ENCODE peak calls at places on chromosomes 1 and 21, in five cellular contexts. One of them, this sample, is unnamed. For H3K9me3, the result is how much of the 10 kb centered on the place peaks cover.

GRCh38 chr1:84442256-84442655 is 36.8 kb upstream of the RPF1 start:
- DNase-seq in OCI-LY7: peak
- DNase-seq in NT2/D1: no peak
- DNase-seq in psoas muscle: no peak
- DNase-seq in cardiac muscle cell: peak
- DNase-seq in this sample: no peak

GRCh38 chr1:31786366-31787060 is 22.4 kb upstream of the ADGRB2 start:
- DNase-seq in OCI-LY7: no peak
- DNase-seq in NT2/D1: no peak
- DNase-seq in psoas muscle: peak
- DNase-seq in cardiac muscle cell: no peak
- DNase-seq in this sample: no peak

GRCh38 chr1:95730986-95731385 is 497.0 kb downstream of the RWDD3 start:
- DNase-seq in OCI-LY7: no peak
- DNase-seq in NT2/D1: no peak
- DNase-seq in psoas muscle: no peak
- DNase-seq in cardiac muscle cell: no peak
- DNase-seq in this sample: no peak

GRCh38 chr1:77382361-77382760 is 100.5 kb downstream of the AK5 start:
- DNase-seq in OCI-LY7: no peak
- DNase-seq in NT2/D1: no peak
- DNase-seq in psoas muscle: no peak
- DNase-seq in cardiac muscle cell: no peak
- DNase-seq in this sample: no peak

GRCh38 chr1:182633657-182634281 is 29.6 kb upstream of the RGS16 start:
- DNase-seq in OCI-LY7: peak
- DNase-seq in NT2/D1: no peak
- DNase-seq in psoas muscle: no peak
- DNase-seq in cardiac muscle cell: no peak
- DNase-seq in this sample: no peak

GRCh38 chr1:207045466-207045865 is 5.5 kb downstream of the YOD1 start:
- DNase-seq in OCI-LY7: no peak
- DNase-seq in NT2/D1: no peak
- DNase-seq in psoas muscle: no peak
- DNase-seq in cardiac muscle cell: no peak
- DNase-seq in this sample: no peak

GRCh38 chr1:70764747-70765146 is 282.9 kb downstream of the PTGER3 start:
- DNase-seq in OCI-LY7: no peak
- DNase-seq in NT2/D1: no peak
- DNase-seq in psoas muscle: no peak
- DNase-seq in cardiac muscle cell: no peak
- DNase-seq in this sample: no peak

GRCh38 chr1:209651148-209651547 is 1.1 kb downstream of the LAMB3 start:
- DNase-seq in OCI-LY7: no peak
- DNase-seq in NT2/D1: peak
- DNase-seq in psoas muscle: peak
- DNase-seq in cardiac muscle cell: peak
- DNase-seq in this sample: no peak

GRCh38 chr1:208218237-208219097 is 25.7 kb downstream of the PLXNA2 start:
- DNase-seq in OCI-LY7: no peak
- DNase-seq in NT2/D1: no peak
- DNase-seq in psoas muscle: no peak
- DNase-seq in cardiac muscle cell: no peak
- DNase-seq in this sample: no peak

GRCh38 chr1:210496063-210496462 is 167.4 kb downstream of the HHAT start:
- DNase-seq in OCI-LY7: no peak
- DNase-seq in NT2/D1: no peak
- DNase-seq in psoas muscle: no peak
- DNase-seq in cardiac muscle cell: peak
- DNase-seq in this sample: no peak

GRCh38 chr1:91885331-91885715 is 628 bp downstream of the TGFBR3 start:
- DNase-seq in OCI-LY7: no peak
- DNase-seq in NT2/D1: no peak
- DNase-seq in psoas muscle: peak
- DNase-seq in cardiac muscle cell: no peak
- DNase-seq in this sample: no peak

GRCh38 chr1:203401151-203401550 is 50.2 kb upstream of the FMOD start:
- DNase-seq in OCI-LY7: no peak
- DNase-seq in NT2/D1: no peak
- DNase-seq in psoas muscle: no peak
- DNase-seq in cardiac muscle cell: no peak
- DNase-seq in this sample: no peak

GRCh38 chr1:40772146-40772770 is 11.3 kb upstream of the KCNQ4 start:
- DNase-seq in OCI-LY7: no peak
- DNase-seq in NT2/D1: no peak
- DNase-seq in psoas muscle: no peak
- DNase-seq in cardiac muscle cell: no peak
- DNase-seq in this sample: no peak

GRCh38 chr1:242239394-242239793 is 240.5 kb upstream of the MAP1LC3C start:
- DNase-seq in OCI-LY7: no peak
- DNase-seq in NT2/D1: no peak
- DNase-seq in psoas muscle: no peak
- DNase-seq in cardiac muscle cell: no peak
- DNase-seq in this sample: no peak

GRCh38 chr1:161082483-161082882 is 6.9 kb downstream of the NECTIN4 start:
- DNase-seq in OCI-LY7: no peak
- DNase-seq in NT2/D1: no peak
- DNase-seq in psoas muscle: no peak
- DNase-seq in cardiac muscle cell: no peak
- DNase-seq in this sample: no peak

GRCh38 chr1:33122483-33123170 is 41.7 kb downstream of the AZIN2 start:
- DNase-seq in OCI-LY7: no peak
- DNase-seq in NT2/D1: no peak
- DNase-seq in psoas muscle: no peak
- DNase-seq in cardiac muscle cell: no peak
- DNase-seq in this sample: no peak

GRCh38 chr1:241592273-241592958 is 47.8 kb downstream of the CHML start:
- DNase-seq in OCI-LY7: no peak
- DNase-seq in NT2/D1: no peak
- DNase-seq in psoas muscle: no peak
- DNase-seq in cardiac muscle cell: no peak
- DNase-seq in this sample: no peak

GRCh38 chr1:198157847-198158765 is 1.3 kb downstream of the NEK7 start:
- DNase-seq in OCI-LY7: peak
- DNase-seq in NT2/D1: peak
- DNase-seq in psoas muscle: no peak
- DNase-seq in cardiac muscle cell: peak
- DNase-seq in this sample: no peak

GRCh38 chr21:34688145-34688544 is 19.4 kb downstream of the CLIC6 start:
- DNase-seq in OCI-LY7: peak
- DNase-seq in NT2/D1: no peak
- DNase-seq in psoas muscle: peak
- DNase-seq in cardiac muscle cell: peak
- DNase-seq in this sample: no peak

GRCh38 chr1:30790850-30791778 is 33.5 kb upstream of the LAPTM5 start:
- DNase-seq in OCI-LY7: peak
- DNase-seq in NT2/D1: no peak
- DNase-seq in psoas muscle: no peak
- DNase-seq in cardiac muscle cell: no peak
- DNase-seq in this sample: no peak

GRCh38 chr1:215226755-215227154 is 144.2 kb downstream of the KCNK2 start:
- DNase-seq in OCI-LY7: no peak
- DNase-seq in NT2/D1: no peak
- DNase-seq in psoas muscle: no peak
- DNase-seq in cardiac muscle cell: no peak
- DNase-seq in this sample: no peak

GRCh38 chr1:98030483-98030882 is 109.6 kb upstream of the DPYD start:
- DNase-seq in OCI-LY7: no peak
- DNase-seq in NT2/D1: no peak
- DNase-seq in psoas muscle: no peak
- DNase-seq in cardiac muscle cell: no peak
- DNase-seq in this sample: no peak

GRCh38 chr1:35876988-35877387 is 6.0 kb upstream of the AGO1 start:
- DNase-seq in OCI-LY7: peak
- DNase-seq in NT2/D1: no peak
- DNase-seq in psoas muscle: no peak
- DNase-seq in cardiac muscle cell: peak
- DNase-seq in this sample: no peak

GRCh38 chr1:175981128-175981527 is 226.0 kb downstream of the COP1 start:
- DNase-seq in OCI-LY7: no peak
- DNase-seq in NT2/D1: no peak
- DNase-seq in psoas muscle: no peak
- DNase-seq in cardiac muscle cell: no peak
- DNase-seq in this sample: no peak
- H3K9me3 ChIP-seq in OCI-LY7: under half
- H3K9me3 ChIP-seq in NT2/D1: under half
- H3K9me3 ChIP-seq in psoas muscle: under half
- H3K9me3 ChIP-seq in cardiac muscle cell: under half
- H3K9me3 ChIP-seq in this sample: under half

DNA sequence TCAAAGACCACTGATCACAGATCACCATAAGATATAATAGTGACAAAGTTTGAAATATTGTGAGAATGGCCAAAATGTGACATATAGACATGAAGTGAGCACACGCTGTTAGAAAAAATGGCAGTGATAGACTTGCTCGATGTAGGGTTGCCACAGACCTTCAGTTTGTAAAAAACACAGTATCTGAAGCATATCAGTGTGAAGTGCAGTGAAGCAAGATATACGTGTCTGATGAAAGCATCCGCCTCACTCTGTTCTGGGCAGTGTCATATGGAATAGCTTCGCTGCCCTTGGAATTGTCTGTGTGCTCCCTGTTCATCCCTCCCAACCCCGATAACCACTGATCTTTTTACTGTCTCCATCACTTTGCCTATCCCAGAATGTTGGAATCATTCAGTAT is 50.7 kb downstream of the GALNT2 start:
- DNase-seq in OCI-LY7: no peak
- DNase-seq in NT2/D1: no peak
- DNase-seq in psoas muscle: no peak
- DNase-seq in cardiac muscle cell: no peak
- DNase-seq in this sample: no peak
- H3K9me3 ChIP-seq in OCI-LY7: under half
- H3K9me3 ChIP-seq in NT2/D1: under half
- H3K9me3 ChIP-seq in psoas muscle: under half
- H3K9me3 ChIP-seq in cardiac muscle cell: under half
- H3K9me3 ChIP-seq in this sample: under half

DNA sequence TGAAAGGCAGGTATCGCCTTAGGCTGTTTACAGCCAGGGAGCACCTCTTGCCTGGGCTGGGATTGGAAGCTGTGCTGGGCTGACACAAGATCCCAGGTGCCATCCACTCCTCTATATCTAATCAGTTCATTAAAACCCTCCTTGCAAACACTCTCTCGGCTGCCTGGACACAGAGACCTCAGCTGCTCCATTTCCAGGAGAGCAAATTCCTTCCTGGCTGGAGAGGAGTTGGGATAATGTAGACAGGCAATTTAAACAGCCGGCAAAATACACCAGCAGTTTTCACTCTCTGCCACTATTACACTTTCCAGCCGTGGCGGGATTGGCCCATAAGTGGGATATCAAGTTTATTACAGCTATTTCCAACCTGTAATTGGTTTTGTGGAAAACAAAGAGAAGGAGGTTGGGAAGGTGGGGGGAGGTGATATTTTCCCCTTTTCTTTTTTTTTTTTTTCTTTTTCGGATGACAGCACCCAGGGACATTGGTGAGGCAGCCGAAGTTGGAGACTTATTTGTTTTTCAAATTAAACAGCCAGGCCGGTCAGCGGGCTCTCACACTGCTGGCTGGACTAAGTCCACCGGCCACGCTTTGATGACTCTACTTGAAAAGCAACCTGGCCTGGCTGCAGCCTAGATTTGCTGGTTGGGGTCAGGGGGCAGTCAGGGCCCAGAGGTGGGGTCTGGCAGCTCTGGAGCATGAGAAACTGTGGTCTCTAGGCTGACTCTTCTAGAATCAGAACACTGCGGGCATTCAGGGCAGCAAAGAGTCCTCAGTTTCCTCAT is 177.3 kb downstream of the IGSF21 start:
- DNase-seq in OCI-LY7: no peak
- DNase-seq in NT2/D1: no peak
- DNase-seq in psoas muscle: no peak
- DNase-seq in cardiac muscle cell: no peak
- DNase-seq in this sample: no peak
- H3K9me3 ChIP-seq in OCI-LY7: under half
- H3K9me3 ChIP-seq in NT2/D1: under half
- H3K9me3 ChIP-seq in psoas muscle: under half
- H3K9me3 ChIP-seq in cardiac muscle cell: under half
- H3K9me3 ChIP-seq in this sample: under half

GRCh38 chr1:248755505-248755904 is at the start of gene LYPD8:
- DNase-seq in OCI-LY7: no peak
- DNase-seq in NT2/D1: no peak
- DNase-seq in psoas muscle: no peak
- DNase-seq in cardiac muscle cell: no peak
- DNase-seq in this sample: no peak
- H3K9me3 ChIP-seq in OCI-LY7: under half
- H3K9me3 ChIP-seq in NT2/D1: under half
- H3K9me3 ChIP-seq in psoas muscle: under half
- H3K9me3 ChIP-seq in cardiac muscle cell: under half
- H3K9me3 ChIP-seq in this sample: under half

GRCh38 chr21:42614391-42614790 is 39.0 kb upstream of the PDE9A start:
- DNase-seq in OCI-LY7: no peak
- DNase-seq in NT2/D1: no peak
- DNase-seq in psoas muscle: no peak
- DNase-seq in cardiac muscle cell: no peak
- DNase-seq in this sample: no peak

GRCh38 chr21:42613756-42614155 is 39.7 kb upstream of the PDE9A start:
- DNase-seq in OCI-LY7: no peak
- DNase-seq in NT2/D1: no peak
- DNase-seq in psoas muscle: no peak
- DNase-seq in cardiac muscle cell: no peak
- DNase-seq in this sample: no peak

GRCh38 chr21:42612390-42612789 is 41.0 kb upstream of the PDE9A start:
- DNase-seq in OCI-LY7: no peak
- DNase-seq in NT2/D1: no peak
- DNase-seq in psoas muscle: no peak
- DNase-seq in cardiac muscle cell: no peak
- DNase-seq in this sample: no peak

GRCh38 chr21:42609806-42610205 is 43.6 kb upstream of the PDE9A start:
- DNase-seq in OCI-LY7: peak
- DNase-seq in NT2/D1: no peak
- DNase-seq in psoas muscle: no peak
- DNase-seq in cardiac muscle cell: no peak
- DNase-seq in this sample: no peak

DNA sequence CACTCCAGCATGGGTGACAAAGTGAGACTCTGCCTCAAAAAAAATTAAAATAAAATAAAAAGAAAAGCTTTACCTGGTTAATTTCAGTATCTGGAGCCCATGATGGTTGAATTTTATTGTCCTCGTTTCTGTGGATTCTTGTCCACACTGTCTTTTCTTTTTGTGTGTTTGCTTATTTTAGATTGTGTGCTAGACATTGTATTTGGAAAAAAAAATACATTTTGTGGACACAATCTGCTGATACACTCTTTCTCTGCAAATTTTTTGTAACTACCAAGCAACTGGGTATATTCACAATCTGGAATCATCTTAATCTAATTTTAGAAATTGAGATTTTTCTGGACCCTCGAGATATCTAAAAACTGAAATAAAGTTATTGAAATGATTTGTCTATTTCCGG is 41.6 kb upstream of the PDE9A start:
- DNase-seq in OCI-LY7: no peak
- DNase-seq in NT2/D1: no peak
- DNase-seq in psoas muscle: no peak
- DNase-seq in cardiac muscle cell: no peak
- DNase-seq in this sample: no peak
- H3K9me3 ChIP-seq in OCI-LY7: under half
- H3K9me3 ChIP-seq in NT2/D1: under half
- H3K9me3 ChIP-seq in psoas muscle: under half
- H3K9me3 ChIP-seq in cardiac muscle cell: under half
- H3K9me3 ChIP-seq in this sample: under half

GRCh38 chr1:9115656-9116205 is 13.2 kb downstream of the GPR157 start:
- DNase-seq in OCI-LY7: no peak
- DNase-seq in NT2/D1: no peak
- DNase-seq in psoas muscle: no peak
- DNase-seq in cardiac muscle cell: no peak
- DNase-seq in this sample: no peak
- H3K9me3 ChIP-seq in OCI-LY7: under half
- H3K9me3 ChIP-seq in NT2/D1: under half
- H3K9me3 ChIP-seq in psoas muscle: under half
- H3K9me3 ChIP-seq in cardiac muscle cell: under half
- H3K9me3 ChIP-seq in this sample: under half

GRCh38 chr1:238071061-238071460 is 180.3 kb upstream of the ZP4 start:
- DNase-seq in OCI-LY7: no peak
- DNase-seq in NT2/D1: no peak
- DNase-seq in psoas muscle: no peak
- DNase-seq in cardiac muscle cell: no peak
- DNase-seq in this sample: no peak
- H3K9me3 ChIP-seq in OCI-LY7: under half
- H3K9me3 ChIP-seq in NT2/D1: under half
- H3K9me3 ChIP-seq in psoas muscle: under half
- H3K9me3 ChIP-seq in cardiac muscle cell: under half
- H3K9me3 ChIP-seq in this sample: under half